ENCODE peak calls at places on chromosomes 11 and 22, in four cellular contexts. A is dermis blood vessel endothelial cell; I is CD4-positive, alpha-beta T cell; O is Right ventricle myocardium superior. F is an unnamed sample.

GRCh38 chr11:77065878-77066228 is 918 bp upstream of the CAPN5 start:
- DNase-seq in A (peak), I (no peak), O (peak), F (no peak)

GRCh38 chr11:28922351-28922981 is 814.3 kb downstream of the METTL15 start:
- DNase-seq in A (no peak), I (no peak), O (no peak), F (no peak)

GRCh38 chr11:2138436-2139117 is 612 bp downstream of the IGF2 start:
- DNase-seq in A (no peak), I (no peak), O (peak), F (no peak)

GRCh38 chr11:8531312-8531711 is 62.7 kb downstream of the STK33 start:
- DNase-seq in A (no peak), I (no peak), O (peak), F (no peak)

GRCh38 chr11:406796-407650 is 7.8 kb downstream of the SIGIRR start:
- DNase-seq in A (peak), I (peak), O (peak), F (peak)

GRCh38 chr11:122199661-122200060 is 83.6 kb upstream of the BLID start:
- DNase-seq in A (peak), I (no peak), O (no peak), F (no peak)

GRCh38 chr11:128235446-128235845 is 351.9 kb downstream of the ETS1 start:
- DNase-seq in A (peak), I (no peak), O (no peak), F (no peak)

GRCh38 chr22:41367039-41367679 is 14.6 kb upstream of the TEF start:
- DNase-seq in A (peak), I (no peak), O (peak), F (no peak)

GRCh38 chr11:67179892-67180490 is 60.9 kb downstream of the KDM2A start:
- DNase-seq in A (peak), I (no peak), O (no peak), F (no peak)

GRCh38 chr22:29313126-29314071 is 2.1 kb downstream of the RASL10A start:
- DNase-seq in A (peak), I (no peak), O (no peak), F (no peak)

GRCh38 chr11:61854966-61855714 is 27.0 kb downstream of the FADS2 start:
- DNase-seq in A (no peak), I (no peak), O (no peak), F (no peak)

GRCh38 chr11:27097538-27097937 is 56.9 kb downstream of the BBOX1 start:
- DNase-seq in A (no peak), I (no peak), O (no peak), F (no peak)

GRCh38 chr11:64339754-64340408 is at the start of gene CCDC88B:
- DNase-seq in A (no peak), I (peak), O (peak), F (peak)

GRCh38 chr11:82250047-82250446 is 483.6 kb downstream of the FAM181B start:
- DNase-seq in A (no peak), I (no peak), O (no peak), F (no peak)

GRCh38 chr11:128359515-128359914 is 227.8 kb downstream of the ETS1 start:
- DNase-seq in A (no peak), I (no peak), O (no peak), F (no peak)

GRCh38 chr11:100719809-100720221 is 32.7 kb downstream of the ARHGAP42 start:
- DNase-seq in A (peak), I (no peak), O (peak), F (no peak)

GRCh38 chr11:117933475-117933874 is 4.3 kb upstream of the TMPRSS13 start:
- DNase-seq in A (no peak), I (no peak), O (no peak), F (no peak)

GRCh38 chr11:45994421-45995341 is 72.2 kb downstream of the LARGE2 start:
- DNase-seq in A (no peak), I (no peak), O (no peak), F (no peak)

GRCh38 chr11:134541951-134542350 is 129.9 kb upstream of the B3GAT1 start:
- DNase-seq in A (no peak), I (no peak), O (no peak), F (no peak)

GRCh38 chr11:34345991-34346480 is 11.8 kb downstream of the ABTB2 start:
- DNase-seq in A (no peak), I (no peak), O (peak), F (no peak)

GRCh38 chr11:504994-505344 is 2.1 kb downstream of the RNH1 start:
- DNase-seq in A (no peak), I (no peak), O (no peak), F (no peak)

GRCh38 chr11:108199446-108200321 is 22.8 kb downstream of the NPAT start:
- DNase-seq in A (no peak), I (no peak), O (no peak), F (peak)

GRCh38 chr11:78907636-78908035 is 333.0 kb upstream of the NARS2 start:
- DNase-seq in A (no peak), I (no peak), O (no peak), F (no peak)

GRCh38 chr22:27998511-27999410 is 79.7 kb upstream of the PITPNB start:
- DNase-seq in A (no peak), I (no peak), O (peak), F (no peak)

GRCh38 chr22:19376971-19377370 is 54.6 kb downstream of the HIRA start:
- DNase-seq in A (no peak), I (no peak), O (no peak), F (no peak)

GRCh38 chr11:112564228-112564955 is 303.7 kb upstream of the PLET1 start:
- DNase-seq in A (no peak), I (no peak), O (peak), F (no peak)